ENCODE peak calls at places on chromosomes 11 and 22, in six cellular contexts. E is astrocyte of the spinal cord, N is ovary, Z is astrocyte of the cerebellum, H is upper lobe of right lung, C is fibroblast of pulmonary artery. X is an unnamed sample.

GRCh38 chr11:72975778-72976520 is 161.7 kb downstream of the ATG16L2 start:
- DNase-seq in E (peak), N (no peak), Z (peak), H (no peak), C (peak), X (peak)

GRCh38 chr11:41989173-41989572 is 529.7 kb upstream of the LRRC4C start:
- DNase-seq in E (no peak), N (no peak), Z (no peak), H (no peak), C (no peak), X (no peak)

GRCh38 chr22:45478108-45478771 is 24.4 kb upstream of the FBLN1 start:
- DNase-seq in E (peak), N (no peak), Z (peak), H (peak), C (peak), X (peak)

GRCh38 chr11:94241896-94242295 is 62.5 kb upstream of the IZUMO1R start:
- DNase-seq in E (no peak), N (no peak), Z (no peak), H (no peak), C (no peak), X (no peak)

GRCh38 chr22:25645964-25646363 is 81.5 kb downstream of the GRK3 start:
- DNase-seq in E (no peak), N (no peak), Z (no peak), H (no peak), C (no peak), X (no peak)

GRCh38 chr11:35179466-35180135 is 40.6 kb downstream of the CD44 start:
- DNase-seq in E (peak), N (no peak), Z (no peak), H (no peak), C (no peak), X (no peak)

GRCh38 chr22:49012695-49013094 is 815.0 kb downstream of the BRD1 start:
- DNase-seq in E (no peak), N (no peak), Z (no peak), H (no peak), C (no peak), X (no peak)

GRCh38 chr11:65434667-65435179 is 12.1 kb downstream of the NEAT1 start:
- DNase-seq in E (peak), N (no peak), Z (no peak), H (no peak), C (peak), X (peak)

GRCh38 chr11:42552786-42553185 is 759.0 kb upstream of the API5 start:
- DNase-seq in E (no peak), N (no peak), Z (no peak), H (no peak), C (peak), X (no peak)

GRCh38 chr11:64660205-64660604 is 62.8 kb downstream of the NRXN2 start:
- DNase-seq in E (no peak), N (no peak), Z (no peak), H (no peak), C (no peak), X (no peak)

GRCh38 chr11:82858133-82858532 is 42.1 kb downstream of the PRCP start:
- DNase-seq in E (no peak), N (no peak), Z (no peak), H (no peak), C (no peak), X (no peak)

GRCh38 chr11:112834277-112834755 is 126.9 kb upstream of the NCAM1 start:
- DNase-seq in E (no peak), N (no peak), Z (no peak), H (peak), C (no peak), X (no peak)

GRCh38 chr11:120182790-120183491 is 27.9 kb upstream of the OAF start:
- DNase-seq in E (no peak), N (peak), Z (no peak), H (peak), C (no peak), X (no peak)

GRCh38 chr11:119284344-119285157 is 32.4 kb downstream of the MCAM start:
- DNase-seq in E (peak), N (no peak), Z (peak), H (no peak), C (peak), X (peak)

GRCh38 chr11:27395556-27396258 is 32.7 kb upstream of the CCDC34 start:
- DNase-seq in E (peak), N (no peak), Z (peak), H (no peak), C (peak), X (peak)

GRCh38 chr11:112962854-112963367 is 1.7 kb downstream of the NCAM1 start:
- DNase-seq in E (peak), N (peak), Z (no peak), H (peak), C (no peak), X (no peak)

GRCh38 chr22:28899199-28899853 is 16.0 kb downstream of the ZNRF3 start:
- DNase-seq in E (no peak), N (no peak), Z (no peak), H (no peak), C (no peak), X (no peak)

GRCh38 chr11:85602551-85603218 is 24.5 kb downstream of the DLG2 start:
- DNase-seq in E (no peak), N (no peak), Z (no peak), H (no peak), C (peak), X (peak)

GRCh38 chr22:45844949-45845613 is 131.9 kb downstream of the WNT7B start:
- DNase-seq in E (peak), N (no peak), Z (no peak), H (no peak), C (no peak), X (no peak)

GRCh38 chr11:17542249-17542648 is 2.0 kb downstream of the USH1C start:
- DNase-seq in E (no peak), N (no peak), Z (no peak), H (no peak), C (no peak), X (no peak)

GRCh38 chr22:23857606-23858483 is at the start of gene SLC2A11:
- DNase-seq in E (peak), N (peak), Z (peak), H (peak), C (peak), X (peak)
- TF ChIP-seq CTCF in E (peak), N (peak), Z (peak), H (peak), C (peak), X (peak)

DNA sequence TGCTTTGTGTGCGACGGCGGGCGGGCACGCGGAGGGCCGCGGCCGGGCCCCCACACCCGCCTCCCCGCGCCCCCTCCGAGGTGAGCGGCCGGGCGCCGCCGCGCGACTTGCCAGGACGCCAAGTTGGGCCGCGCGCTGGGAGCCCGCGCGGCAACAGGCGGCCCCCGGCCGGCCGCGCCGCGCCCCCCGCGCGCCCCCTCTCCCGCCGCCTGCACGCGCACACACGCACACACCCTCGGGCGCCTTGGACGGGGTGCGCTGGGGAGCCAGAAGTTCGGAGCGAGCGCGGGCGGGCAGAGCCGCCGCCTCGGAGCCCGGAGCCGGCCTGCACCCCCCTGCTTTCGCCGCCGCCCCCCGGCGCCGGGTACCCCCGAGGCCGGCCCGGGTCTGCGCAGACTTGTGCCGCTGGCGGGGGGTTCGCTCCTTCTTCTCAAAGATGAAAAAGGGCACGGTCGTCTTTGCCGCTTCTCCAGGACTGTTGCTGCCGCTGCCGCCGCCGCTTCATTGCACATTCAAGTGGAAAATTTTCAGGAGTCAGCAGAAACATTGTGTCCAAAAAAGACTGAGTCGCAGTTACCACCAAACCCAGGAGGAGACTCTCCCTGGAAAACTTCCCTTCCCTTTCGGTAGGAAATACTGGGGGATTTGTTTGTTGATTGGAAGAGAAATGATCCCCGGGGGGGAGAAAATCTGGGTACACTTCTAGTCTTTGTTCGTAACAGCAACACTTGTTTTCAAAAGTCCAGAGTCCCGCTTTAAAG is 895 bp downstream of the TEAD1 start:
- DNase-seq in E (peak), N (peak), Z (no peak), H (peak), C (peak), X (no peak)
- H3K4me3 ChIP-seq in E (peak), N (peak), Z (peak), H (peak), C (peak), X (peak)

GRCh38 chr11:122559734-122560382 is 95.7 kb upstream of the UBASH3B start:
- DNase-seq in E (no peak), N (no peak), Z (no peak), H (no peak), C (no peak), X (peak)

DNA sequence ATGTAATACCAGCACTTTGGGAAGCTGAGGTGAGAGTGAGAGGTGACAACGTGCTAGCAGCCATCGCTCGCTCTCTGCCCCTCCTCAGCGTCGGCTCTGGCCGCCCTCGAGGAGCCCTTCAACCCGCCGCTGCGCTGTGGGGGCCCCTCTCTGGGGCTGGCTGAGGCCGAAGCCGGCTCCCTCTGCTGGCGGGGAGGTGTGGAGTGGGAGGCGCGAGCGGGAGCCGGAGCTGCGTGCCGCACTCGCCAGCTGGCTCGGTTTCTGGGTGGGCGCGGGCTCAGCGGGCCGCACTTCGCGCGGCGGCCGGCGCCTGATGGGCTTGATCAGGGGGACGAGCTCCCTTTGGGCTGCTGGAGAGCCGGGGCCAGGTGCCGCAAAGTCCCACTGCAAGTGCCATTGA is 98.9 kb upstream of the UBASH3B start:
- DNase-seq in E (no peak), N (peak), Z (no peak), H (peak), C (no peak), X (no peak)
- TF ChIP-seq CTCF in E (peak), N (no peak), Z (peak), H (peak), C (peak), X (peak)

GRCh38 chr11:107840120-107840479 is 18.5 kb downstream of the SLC35F2 start:
- DNase-seq in E (no peak), N (no peak), Z (no peak), H (no peak), C (no peak), X (no peak)
- H3K4me3 ChIP-seq in E (no peak), N (no peak), Z (no peak), H (no peak), C (peak), X (peak)

DNA sequence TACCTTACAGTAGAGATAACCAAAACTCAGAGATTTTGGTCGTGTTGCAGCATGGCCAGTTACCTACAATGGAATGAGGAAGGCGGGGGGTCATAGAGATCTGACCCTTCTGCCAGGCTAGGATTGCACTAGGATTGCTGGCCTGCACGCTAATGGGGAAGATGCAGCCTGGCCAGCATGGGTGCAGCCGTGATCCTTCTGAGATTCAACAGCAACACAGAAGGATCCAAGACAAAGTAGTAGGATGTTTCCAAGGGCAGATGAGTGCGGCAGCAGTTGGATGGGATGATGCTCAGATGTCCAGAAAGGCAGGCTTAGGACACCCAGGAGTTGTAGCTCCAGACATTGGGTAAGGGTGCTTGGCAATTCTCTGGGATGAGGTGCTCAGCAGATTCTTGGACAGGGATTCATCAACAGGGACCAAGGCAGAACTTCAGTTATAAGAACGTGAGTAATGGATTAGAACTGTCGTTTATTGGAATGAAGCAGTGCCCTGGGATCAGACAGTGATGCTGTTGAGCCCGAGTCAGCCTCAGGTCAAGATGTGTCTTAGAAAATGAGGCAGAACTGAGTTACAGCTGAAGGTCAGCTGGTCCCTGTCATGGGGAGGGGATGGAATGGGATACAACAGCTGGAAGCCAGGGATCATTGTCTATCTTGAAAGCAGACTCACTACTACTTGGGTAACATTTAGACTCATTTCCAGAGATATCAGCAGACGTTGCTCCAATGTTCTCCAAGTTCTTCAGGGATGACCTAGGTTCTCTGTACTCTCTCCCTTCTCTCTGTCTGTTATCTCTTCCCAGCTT is 71.0 kb downstream of the PARVA start:
- DNase-seq in E (no peak), N (no peak), Z (no peak), H (no peak), C (no peak), X (no peak)
- TF ChIP-seq CTCF in E (no peak), N (no peak), Z (no peak), H (no peak), C (no peak), X (no peak)

GRCh38 chr22:50676211-50676636 is 3.6 kb downstream of the SHANK3 start:
- DNase-seq in E (no peak), N (no peak), Z (no peak), H (no peak), C (no peak), X (no peak)
- H3K4me3 ChIP-seq in E (no peak), N (no peak), Z (no peak), H (peak), C (no peak), X (no peak)

GRCh38 chr11:70186936-70187335 is 16.2 kb upstream of the FADD start:
- DNase-seq in E (no peak), N (no peak), Z (no peak), H (no peak), C (no peak), X (no peak)
- TF ChIP-seq CTCF in E (no peak), N (no peak), Z (no peak), H (no peak), C (no peak), X (no peak)